ENCODE peak calls at places on chromosomes 6 and 20, in ten cellular contexts. K is MG63, I is cardiac fibroblast, S is brain microvascular endothelial cell, E is mammary epithelial cell, B is adipocyte, M is adrenal gland, T is A549, A is neuronal stem cell, Z is IMR-90. G is an unnamed sample.

GRCh38 chr6:31765910-31766794 is 3.7 kb downstream of the SAPCD1 start:
- DNase-seq in K (no peak), S (no peak), E (no peak), M (no peak), B (peak), A (no peak), I (no peak), Z (no peak), T (no peak), G (no peak)

GRCh38 chr20:2397595-2398145 is 17.0 kb downstream of the TGM6 start:
- DNase-seq in T (no peak), S (no peak), K (no peak), A (no peak), E (no peak), B (no peak), M (no peak), I (no peak), Z (no peak), G (no peak)

GRCh38 chr6:22470454-22471368 is 98.7 kb upstream of the HDGFL1 start:
- DNase-seq in B (peak), I (peak), K (peak), E (peak), T (peak), M (peak), Z (peak), S (peak), A (no peak), G (peak)

GRCh38 chr6:42511803-42512422 is 51.9 kb upstream of the UBR2 start:
- DNase-seq in S (peak), E (no peak), M (no peak), Z (peak), K (peak), A (no peak), B (no peak), T (no peak), I (peak), G (no peak)

GRCh38 chr20:53942121-53942816 is 128.1 kb downstream of the BCAS1 start:
- DNase-seq in M (no peak), I (no peak), Z (no peak), B (no peak), T (no peak), S (no peak), K (no peak), E (no peak), A (no peak), G (no peak)

GRCh38 chr6:158476389-158476788 is 83.5 kb upstream of the TMEM181 start:
- DNase-seq in Z (no peak), A (no peak), E (no peak), I (no peak), T (no peak), M (no peak), B (no peak), K (no peak), S (no peak), G (no peak)

GRCh38 chr6:152634773-152635172 is 2.4 kb downstream of the SYNE1 start:
- DNase-seq in T (no peak), E (no peak), Z (no peak), M (no peak), S (no peak), A (no peak), I (no peak), B (no peak), K (no peak), G (no peak)

GRCh38 chr20:46132705-46133120 is 14.6 kb downstream of the CD40 start:
- DNase-seq in B (peak), Z (peak), K (peak), T (peak), A (peak), I (peak), M (peak), E (peak), S (peak), G (peak)

GRCh38 chr20:56722042-56722441 is 92.9 kb downstream of the TFAP2C start:
- DNase-seq in S (no peak), Z (no peak), B (no peak), M (peak), T (no peak), K (peak), A (no peak), E (no peak), I (no peak), G (no peak)

GRCh38 chr6:25660512-25660911 is 8.5 kb downstream of the SCGN start:
- DNase-seq in I (peak), E (peak), Z (peak), T (peak), M (peak), A (no peak), S (peak), B (peak), K (peak), G (no peak)

GRCh38 chr6:1901556-1901955 is 291.8 kb downstream of the FOXC1 start:
- DNase-seq in M (no peak), K (no peak), T (no peak), E (peak), B (peak), I (no peak), S (peak), A (no peak), Z (peak), G (no peak)

GRCh38 chr6:163057260-163057659 is 329.5 kb downstream of the PACRG start:
- DNase-seq in I (no peak), Z (no peak), E (no peak), T (no peak), B (no peak), K (no peak), A (no peak), S (no peak), M (no peak), G (no peak)

GRCh38 chr6:32638521-32639219 is 1.5 kb downstream of the HLA-DQA1 start:
- DNase-seq in A (no peak), T (no peak), E (no peak), M (no peak), B (no peak), S (no peak), Z (no peak), K (no peak), I (no peak), G (no peak)

GRCh38 chr6:33249732-33250625 is 21.7 kb downstream of the VPS52 start:
- DNase-seq in T (no peak), K (peak), E (peak), B (peak), M (no peak), Z (peak), A (no peak), S (peak), I (peak), G (no peak)

GRCh38 chr6:16130932-16131387 is 2.1 kb downstream of the MYLIP start:
- DNase-seq in B (peak), T (peak), E (peak), A (peak), Z (peak), I (peak), S (peak), K (peak), M (peak), G (no peak)

GRCh38 chr20:58381627-58382026 is 7.4 kb upstream of the VAPB start:
- DNase-seq in I (no peak), M (no peak), T (no peak), S (no peak), A (no peak), B (no peak), E (no peak), K (no peak), Z (no peak), G (no peak)

GRCh38 chr6:12286381-12287132 is 3.6 kb upstream of the EDN1 start:
- DNase-seq in Z (peak), A (no peak), S (no peak), E (no peak), B (no peak), M (no peak), K (no peak), I (peak), T (no peak), G (no peak)

GRCh38 chr6:163985710-163986109 is 571.2 kb downstream of the QKI start:
- DNase-seq in S (no peak), M (peak), B (no peak), E (no peak), Z (peak), K (peak), I (no peak), T (no peak), A (no peak), G (no peak)

GRCh38 chr20:4808872-4809271 is 87.2 kb downstream of the PRND start:
- DNase-seq in Z (peak), I (no peak), S (no peak), E (no peak), B (peak), M (no peak), A (no peak), T (no peak), K (no peak), G (no peak)

DNA sequence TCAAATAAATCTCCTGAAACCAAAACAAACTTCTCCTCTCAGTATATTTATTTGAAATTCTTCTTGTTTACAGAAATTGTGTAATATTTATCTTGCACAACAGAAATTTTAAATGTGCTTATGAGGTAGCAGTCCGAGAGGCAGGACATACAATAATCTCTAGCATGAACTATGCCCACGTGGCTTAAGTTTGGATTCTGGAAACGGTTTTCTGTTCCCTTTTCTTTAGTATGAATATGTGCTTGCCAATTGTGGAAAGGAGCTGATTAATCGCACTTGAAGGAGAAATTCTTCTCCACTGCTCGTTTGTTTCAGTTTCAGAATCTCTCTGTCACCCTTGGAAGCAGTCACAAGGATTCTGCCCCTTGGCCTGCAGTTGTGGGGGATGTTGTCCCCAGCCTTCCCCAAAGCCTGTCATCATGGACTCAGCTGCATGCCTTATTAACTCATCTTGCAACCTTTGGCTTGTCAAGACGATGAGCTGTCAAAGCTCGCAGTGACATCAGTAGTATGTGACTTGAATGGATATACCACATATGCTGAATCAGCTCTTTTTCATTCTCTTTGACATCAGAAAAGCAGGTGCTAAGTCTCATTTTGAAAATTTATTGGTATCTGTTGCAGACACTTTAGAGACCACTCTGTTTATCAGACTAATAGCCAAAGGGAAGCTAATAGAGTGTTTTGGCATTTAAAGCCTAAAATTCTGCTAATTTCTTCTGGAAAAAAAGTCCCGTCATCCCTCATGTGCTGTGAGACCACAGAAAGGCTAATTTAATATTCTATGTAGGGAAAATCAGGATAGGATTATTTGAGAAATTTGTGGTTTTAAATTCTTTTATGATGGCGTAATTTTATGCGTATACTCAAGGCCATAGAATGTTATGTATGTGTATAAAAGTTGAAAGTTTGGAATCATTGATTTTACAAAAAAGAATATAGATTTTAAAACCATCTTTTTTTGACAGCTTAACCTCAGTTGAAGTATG is 186.8 kb downstream of the ARID1B start:
- DNase-seq in Z (peak), M (no peak), K (peak), B (peak), T (no peak), E (peak), I (peak), A (no peak), S (peak), G (no peak)
- H3K4me3 ChIP-seq in Z (peak), M (no peak), K (peak), B (peak), T (peak), E (no peak), I (peak), A (no peak), S (peak), G (no peak)

DNA sequence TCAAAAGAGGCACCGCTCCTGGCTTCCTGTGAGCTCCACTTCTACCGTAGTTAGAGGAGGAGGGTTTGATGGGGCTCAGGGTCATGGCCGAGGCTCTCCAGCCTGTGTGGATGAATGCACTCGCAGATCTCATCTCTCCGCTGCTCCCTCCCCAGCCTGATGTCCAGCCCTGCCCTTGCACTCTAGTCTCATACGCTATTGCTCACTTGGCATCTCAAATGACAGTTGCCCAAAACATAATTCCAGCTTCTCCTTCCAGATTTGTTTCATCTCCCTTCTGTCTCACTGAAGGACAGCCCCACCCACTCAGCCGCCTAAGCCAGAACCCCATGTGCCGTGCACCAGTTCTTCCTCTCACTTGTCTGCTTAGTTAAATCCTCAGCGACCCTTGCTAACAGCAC is 22.8 kb upstream of the SMOC2 start:
- DNase-seq in T (no peak), I (no peak), A (no peak), Z (no peak), B (no peak), S (no peak), E (no peak), K (no peak), M (no peak), G (no peak)
- H3K4me3 ChIP-seq in T (no peak), I (no peak), A (no peak), Z (no peak), B (peak), S (no peak), E (no peak), K (no peak), M (no peak), G (no peak)

GRCh38 chr6:5782783-5783567 is 223.8 kb downstream of the NRN1 start:
- DNase-seq in M (no peak), B (no peak), K (peak), Z (peak), A (no peak), T (no peak), I (no peak), S (no peak), E (no peak), G (no peak)
- H3K4me3 ChIP-seq in M (no peak), B (no peak), K (no peak), Z (no peak), A (peak), T (no peak), I (no peak), S (no peak), E (no peak), G (no peak)

GRCh38 chr6:5438882-5439584 is 177.7 kb downstream of the FARS2 start:
- DNase-seq in Z (no peak), A (no peak), B (no peak), T (no peak), E (no peak), S (no peak), I (no peak), M (no peak), K (no peak), G (no peak)

GRCh38 chr6:5435449-5435848 is 174.1 kb downstream of the FARS2 start:
- DNase-seq in E (no peak), A (no peak), B (no peak), M (peak), T (no peak), K (peak), Z (peak), S (peak), I (peak), G (no peak)

DNA sequence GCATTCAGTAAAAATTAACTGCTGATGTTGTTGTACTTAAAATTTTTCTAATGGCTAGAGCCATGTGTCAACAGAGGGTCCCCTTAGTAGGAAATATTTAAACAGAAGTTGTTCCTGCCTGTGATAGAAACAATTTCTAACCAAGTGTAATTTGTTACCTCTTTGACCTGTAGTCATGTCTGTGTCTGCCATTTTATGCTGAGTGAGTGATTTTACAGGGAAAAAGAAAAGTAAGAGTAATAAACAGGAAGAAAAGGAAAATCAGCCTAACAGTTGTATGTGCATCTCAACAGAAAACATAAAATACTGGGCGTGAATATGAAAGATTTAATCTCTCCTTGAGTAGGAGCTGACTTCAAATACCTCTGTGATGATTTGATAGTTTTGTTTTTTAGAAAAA is 172.0 kb downstream of the FARS2 start:
- DNase-seq in E (no peak), Z (no peak), M (no peak), S (no peak), A (no peak), T (no peak), I (no peak), K (no peak), B (no peak), G (no peak)
- H3K4me3 ChIP-seq in E (no peak), Z (no peak), M (no peak), S (no peak), A (no peak), T (no peak), I (no peak), K (no peak), B (no peak), G (no peak)

DNA sequence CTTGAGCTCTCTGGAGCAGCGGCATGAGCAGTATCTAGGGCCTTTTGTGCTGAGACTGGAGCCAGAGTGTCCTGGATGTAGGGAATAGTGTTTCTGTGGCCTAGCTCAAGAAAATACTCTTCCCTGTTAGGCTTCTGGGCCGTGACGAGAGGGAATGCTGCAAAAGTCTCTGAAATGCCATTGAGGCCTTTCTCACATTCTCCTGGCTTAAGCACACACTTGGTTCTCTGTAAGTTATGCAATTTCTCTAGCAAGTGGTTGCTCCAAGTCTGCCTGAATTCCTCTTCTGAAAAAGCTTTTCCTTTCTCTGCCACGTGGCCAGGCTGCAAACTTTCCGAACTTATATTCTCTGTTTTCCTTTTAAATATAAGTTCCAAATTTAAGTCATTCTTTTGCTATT is 744.4 kb downstream of the GRIK2 start:
- DNase-seq in B (peak), E (no peak), Z (no peak), I (no peak), M (no peak), A (no peak), T (no peak), K (no peak), S (no peak), G (no peak)
- H3K4me3 ChIP-seq in B (no peak), E (no peak), Z (no peak), I (no peak), M (no peak), A (no peak), T (no peak), K (no peak), S (no peak), G (no peak)

DNA sequence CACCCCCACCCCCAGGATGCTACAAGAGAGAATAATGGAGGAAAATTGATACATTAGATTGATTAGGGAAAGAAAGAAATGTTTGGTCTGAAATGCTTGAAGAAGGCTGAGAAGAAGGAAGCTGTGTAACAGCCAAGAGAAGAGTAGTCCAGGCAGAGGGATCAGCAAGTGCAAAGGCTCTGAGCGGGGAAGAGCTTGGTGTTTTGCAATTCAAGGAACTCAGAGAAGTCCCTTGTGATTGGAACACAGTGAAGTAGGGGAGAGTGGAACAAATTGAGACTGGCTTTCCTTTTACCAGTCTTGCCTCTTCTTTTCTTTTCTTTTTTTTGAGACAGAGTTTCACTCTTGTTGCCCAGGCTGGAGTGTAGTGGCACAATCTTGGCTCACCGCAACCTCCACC is 76.6 kb upstream of the CHD6 start:
- DNase-seq in T (no peak), B (no peak), I (no peak), Z (no peak), K (no peak), S (no peak), M (no peak), A (no peak), E (no peak), G (no peak)
- H3K4me3 ChIP-seq in T (no peak), B (no peak), I (no peak), Z (no peak), K (no peak), S (no peak), M (no peak), A (no peak), E (no peak), G (no peak)